ENCODE peak calls at places on chromosome 9, in eight cellular contexts. H is CD8-positive, alpha-beta T cell; J is lower leg skin; B is GM20000; V is GM23338; F is endothelial cell of umbilical vein; A is RWPE1; U is SK-N-SH. E is an unnamed sample.

GRCh38 chr9:101498323-101498722 is 35.3 kb upstream of the RNF20 start:
- DNase-seq in H (no peak), J (no peak), B (no peak), V (no peak), F (no peak), A (no peak), U (no peak), E (no peak)

GRCh38 chr9:75891277-75892167 is 1.0 kb downstream of the PCSK5 start:
- DNase-seq in H (peak), J (peak), B (peak), V (peak), F (peak), A (no peak), U (peak), E (no peak)

GRCh38 chr9:121609845-121610637 is 41.4 kb upstream of the DAB2IP start:
- DNase-seq in H (no peak), J (peak), B (no peak), V (no peak), F (peak), A (peak), U (no peak), E (no peak)

GRCh38 chr9:70490478-70490877 is 76.0 kb upstream of the KLF9 start:
- DNase-seq in H (no peak), J (no peak), B (no peak), V (no peak), F (no peak), A (no peak), U (no peak), E (no peak)

GRCh38 chr9:134403682-134404301 is 77.5 kb downstream of the RXRA start:
- DNase-seq in H (no peak), J (peak), B (peak), V (no peak), F (peak), A (no peak), U (no peak), E (peak)

GRCh38 chr9:37511006-37511714 is 25.4 kb downstream of the POLR1E start:
- DNase-seq in H (no peak), J (no peak), B (peak), V (peak), F (no peak), A (no peak), U (peak), E (no peak)

GRCh38 chr9:21311888-21312287 is 6.8 kb upstream of the IFNA5 start:
- DNase-seq in H (no peak), J (no peak), B (no peak), V (no peak), F (no peak), A (no peak), U (no peak), E (no peak)

GRCh38 chr9:31683126-31683525 is 701.3 kb upstream of the ACO1 start:
- DNase-seq in H (no peak), J (no peak), B (no peak), V (no peak), F (no peak), A (no peak), U (no peak), E (no peak)

GRCh38 chr9:36125062-36125855 is 11.3 kb upstream of the GLIPR2 start:
- DNase-seq in H (no peak), J (no peak), B (no peak), V (no peak), F (no peak), A (no peak), U (no peak), E (no peak)

GRCh38 chr9:34408173-34408572 is 31.5 kb upstream of the MYORG start:
- DNase-seq in H (no peak), J (no peak), B (no peak), V (no peak), F (no peak), A (no peak), U (no peak), E (no peak)

GRCh38 chr9:29556317-29556716 is 1983.0 kb upstream of the C9orf72 start:
- DNase-seq in H (no peak), J (no peak), B (no peak), V (no peak), F (no peak), A (peak), U (no peak), E (no peak)

GRCh38 chr9:126516561-126516935 is 97.2 kb upstream of the LMX1B start:
- DNase-seq in H (no peak), J (no peak), B (no peak), V (no peak), F (no peak), A (peak), U (no peak), E (no peak)

GRCh38 chr9:126513159-126514036 is 100.3 kb upstream of the LMX1B start:
- DNase-seq in H (no peak), J (no peak), B (no peak), V (no peak), F (no peak), A (peak), U (no peak), E (no peak)

GRCh38 chr9:126515001-126515872 is 98.5 kb upstream of the LMX1B start:
- DNase-seq in H (no peak), J (no peak), B (no peak), V (no peak), F (no peak), A (no peak), U (peak), E (no peak)

GRCh38 chr9:126515873-126516505 is 97.7 kb upstream of the LMX1B start:
- DNase-seq in H (no peak), J (no peak), B (no peak), V (no peak), F (no peak), A (no peak), U (peak), E (peak)

GRCh38 chr9:126514037-126514821 is 99.5 kb upstream of the LMX1B start:
- DNase-seq in H (peak), J (no peak), B (peak), V (peak), F (peak), A (peak), U (peak), E (no peak)
- TF ChIP-seq CTCF in H (peak), J (no peak), B (peak), V (peak), F (peak), A (peak), U (peak), E (peak)

GRCh38 chr9:105233836-105234235 is 10.6 kb upstream of the SLC44A1 start:
- DNase-seq in H (no peak), J (no peak), B (no peak), V (no peak), F (peak), A (no peak), U (no peak), E (no peak)
- TF ChIP-seq CTCF in H (no peak), J (no peak), B (no peak), V (no peak), F (no peak), A (no peak), U (no peak), E (no peak)

DNA sequence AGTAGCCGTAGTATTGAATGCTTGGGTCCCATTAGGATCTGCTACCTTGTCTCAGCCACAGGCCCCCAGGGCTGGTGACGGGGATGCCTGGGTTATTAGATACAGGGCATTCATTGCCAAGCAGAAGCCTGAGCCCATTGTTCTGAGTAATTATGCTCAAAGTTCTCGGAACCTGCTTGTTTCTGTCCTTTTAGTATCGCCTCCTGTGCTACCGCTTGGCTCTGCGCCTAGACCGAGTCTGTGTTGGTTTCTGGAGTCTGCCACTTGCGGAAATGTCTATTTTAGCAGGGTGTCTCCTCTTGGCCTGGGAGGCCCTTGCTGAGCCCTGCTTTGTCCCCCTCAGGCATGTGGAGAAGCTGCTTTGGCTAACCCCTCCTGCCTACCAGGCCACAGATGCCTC is 506.1 kb downstream of the BNC2 start:
- DNase-seq in H (no peak), J (no peak), B (no peak), V (no peak), F (peak), A (no peak), U (no peak), E (no peak)
- TF ChIP-seq CTCF in H (no peak), J (no peak), B (no peak), V (no peak), F (no peak), A (no peak), U (no peak), E (no peak)

GRCh38 chr9:137406876-137407589 is 15.9 kb downstream of the EXD3 start:
- DNase-seq in H (peak), J (no peak), B (peak), V (peak), F (peak), A (peak), U (peak), E (peak)
- TF ChIP-seq CTCF in H (peak), J (no peak), B (peak), V (peak), F (peak), A (peak), U (peak), E (peak)

DNA sequence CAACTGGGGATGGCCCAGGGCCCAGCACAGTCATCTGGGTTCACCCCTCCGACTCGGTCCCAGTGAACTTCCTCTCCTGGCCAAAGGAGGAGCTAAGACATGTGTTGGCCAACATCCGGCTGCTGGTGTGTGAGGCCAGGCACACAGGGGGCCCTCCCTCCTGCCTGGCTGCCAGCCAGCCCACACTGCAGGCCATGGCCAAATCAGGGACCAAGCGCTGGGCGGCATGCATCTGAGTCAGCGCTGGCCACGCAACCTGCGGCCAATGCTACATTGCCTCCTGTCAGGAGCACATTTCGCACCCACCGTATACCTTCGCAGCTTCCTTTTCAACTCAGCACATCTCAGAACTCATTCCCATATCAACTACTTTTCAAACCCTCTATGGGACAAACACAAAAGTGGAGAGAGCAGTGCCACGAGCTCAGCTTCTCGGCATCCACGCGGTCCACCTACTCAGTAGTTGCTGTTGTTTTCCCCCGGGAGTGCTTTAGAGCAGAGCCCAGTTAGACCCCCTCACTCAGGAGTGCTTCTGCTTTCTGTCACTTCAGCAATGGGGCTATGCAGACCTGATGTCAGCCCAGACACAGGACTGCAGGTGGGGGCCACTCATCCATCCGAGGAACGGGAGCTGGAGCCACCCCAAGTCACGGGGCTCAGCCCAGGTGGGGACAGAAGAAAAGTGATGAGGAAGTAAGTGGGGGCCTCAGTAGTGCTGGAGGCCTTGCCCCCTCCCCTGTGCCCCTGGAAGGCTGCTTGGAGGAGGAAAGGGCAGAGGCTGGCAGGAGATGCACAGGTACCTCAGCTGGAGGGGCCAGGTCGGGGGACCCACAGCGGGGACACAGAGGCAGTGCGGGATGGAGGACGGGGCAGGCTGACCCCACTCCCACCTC is 13.9 kb downstream of the NINJ1 start:
- DNase-seq in H (no peak), J (peak), B (peak), V (peak), F (peak), A (peak), U (peak), E (peak)
- TF ChIP-seq CTCF in H (peak), J (peak), B (no peak), V (no peak), F (peak), A (no peak), U (peak), E (peak)

GRCh38 chr9:3331801-3332200 is 194.0 kb downstream of the RFX3 start:
- DNase-seq in H (no peak), J (no peak), B (no peak), V (peak), F (no peak), A (no peak), U (peak), E (no peak)
- TF ChIP-seq CTCF in H (no peak), J (no peak), B (peak), V (peak), F (no peak), A (peak), U (peak), E (peak)

DNA sequence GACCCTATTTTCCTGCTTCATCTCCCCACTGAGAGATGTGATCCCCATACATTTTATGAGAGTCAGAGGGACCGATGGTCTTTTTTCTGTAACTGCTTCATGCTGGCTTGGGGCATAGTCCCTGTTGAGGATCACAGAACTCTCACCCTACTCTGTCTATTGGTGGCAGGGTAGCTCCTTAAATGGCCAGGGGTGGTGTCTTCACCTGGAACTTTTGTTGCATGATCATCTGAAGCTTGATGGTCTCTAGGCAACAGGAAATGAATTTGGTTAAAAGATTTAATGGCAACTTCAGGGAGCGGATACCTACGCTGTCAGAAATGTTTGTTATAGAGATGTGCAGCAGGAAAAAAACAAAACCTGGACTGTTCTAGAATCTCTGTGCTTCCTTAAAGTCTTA is 87.0 kb upstream of the GLIS3 start:
- DNase-seq in H (no peak), J (no peak), B (no peak), V (peak), F (no peak), A (no peak), U (no peak), E (no peak)
- TF ChIP-seq CTCF in H (no peak), J (no peak), B (peak), V (peak), F (no peak), A (no peak), U (no peak), E (no peak)

GRCh38 chr9:128218518-128219389 is 15.6 kb downstream of the DNM1 start:
- DNase-seq in H (peak), J (peak), B (peak), V (peak), F (peak), A (peak), U (peak), E (peak)
- TF ChIP-seq CTCF in H (no peak), J (no peak), B (no peak), V (peak), F (peak), A (no peak), U (no peak), E (peak)

GRCh38 chr9:698276-698675 is 143.2 kb upstream of the DMRT1 start:
- DNase-seq in H (no peak), J (no peak), B (no peak), V (no peak), F (peak), A (no peak), U (no peak), E (no peak)

GRCh38 chr9:698937-699336 is 142.6 kb upstream of the DMRT1 start:
- DNase-seq in H (no peak), J (no peak), B (no peak), V (no peak), F (no peak), A (no peak), U (no peak), E (no peak)

GRCh38 chr9:695252-695651 is 146.2 kb upstream of the DMRT1 start:
- DNase-seq in H (no peak), J (no peak), B (no peak), V (no peak), F (no peak), A (no peak), U (no peak), E (no peak)

GRCh38 chr9:694499-695154 is 146.9 kb upstream of the DMRT1 start:
- DNase-seq in H (no peak), J (no peak), B (no peak), V (no peak), F (peak), A (peak), U (no peak), E (no peak)

DNA sequence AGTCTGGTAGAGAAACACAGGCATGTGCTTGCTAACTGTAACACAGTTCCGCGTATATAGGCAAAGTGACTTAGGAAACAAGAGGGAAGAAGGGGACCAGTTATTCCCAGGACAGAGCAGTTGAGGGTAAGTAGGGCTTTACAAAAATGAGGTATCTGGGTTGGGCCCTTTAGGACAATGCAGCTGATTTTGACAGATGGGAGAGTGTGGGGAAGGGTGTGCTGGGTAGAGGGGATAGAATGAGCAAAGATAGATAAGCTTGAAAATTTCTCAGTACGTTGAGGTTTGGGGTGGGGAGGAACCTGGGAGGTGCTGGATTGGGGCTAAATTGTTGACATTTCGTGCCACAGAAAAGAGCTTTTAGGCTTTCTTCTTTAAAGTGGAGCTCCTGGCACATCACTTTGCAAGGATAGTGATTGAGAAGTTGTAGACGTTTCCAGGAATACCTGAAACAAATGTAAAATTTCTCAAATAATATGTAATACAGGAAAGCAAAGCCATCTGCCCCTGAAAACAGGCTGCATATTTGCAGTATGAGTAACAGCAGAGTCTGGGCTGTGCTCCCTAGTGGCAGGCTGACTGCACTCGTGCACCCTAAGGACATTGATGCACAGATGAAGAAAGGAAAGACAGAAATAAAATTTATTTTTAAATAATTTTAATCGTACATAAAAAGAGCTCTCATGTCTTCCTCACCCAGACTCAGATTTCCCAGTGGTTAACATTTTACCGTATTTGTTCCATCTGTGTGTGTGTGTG is 145.0 kb upstream of the DMRT1 start:
- DNase-seq in H (no peak), J (peak), B (no peak), V (no peak), F (peak), A (peak), U (no peak), E (no peak)
- TF ChIP-seq CTCF in H (no peak), J (no peak), B (no peak), V (no peak), F (peak), A (no peak), U (peak), E (no peak)

DNA sequence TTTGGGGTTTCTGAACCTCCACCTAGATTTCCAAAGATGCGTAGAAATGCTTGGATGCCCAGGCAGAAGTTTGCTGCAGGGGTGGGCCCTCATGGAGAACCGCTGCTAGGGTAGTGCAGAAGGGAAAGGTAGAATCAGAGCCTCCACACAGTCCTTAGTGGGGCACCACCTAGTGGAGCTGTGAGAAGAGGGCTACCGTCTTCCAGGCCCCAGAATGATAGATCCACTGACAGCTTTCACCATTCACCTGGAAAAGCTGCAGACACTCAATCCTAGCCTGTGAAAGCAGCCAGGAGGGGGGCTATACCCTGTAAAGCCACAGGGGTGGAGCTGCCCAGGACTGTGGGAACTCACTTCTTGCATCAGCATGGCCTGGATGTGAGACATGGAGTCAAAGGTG is 13.3 kb upstream of the HSDL2 start:
- DNase-seq in H (no peak), J (no peak), B (no peak), V (peak), F (no peak), A (no peak), U (no peak), E (no peak)
- TF ChIP-seq CTCF in H (no peak), J (no peak), B (no peak), V (peak), F (peak), A (no peak), U (no peak), E (no peak)